ENCODE peak calls at places on chromosomes 3 and 15, in seven cellular contexts. R, V, T, F, W, Y and S are unnamed samples.

GRCh38 chr3:57863380-57863779 is 107.3 kb downstream of the SLMAP start:
- DNase-seq in F (no peak), R (no peak), Y (no peak), T (no peak), V (no peak), W (no peak), S (no peak)

GRCh38 chr3:182620715-182621434 is 172.4 kb upstream of the ATP11B start:
- DNase-seq in T (no peak), R (no peak), F (no peak), Y (no peak), W (no peak), V (no peak), S (no peak)

GRCh38 chr3:11757441-11757875 is 89.2 kb downstream of the TAMM41 start:
- DNase-seq in R (peak; percentile 54), T (no peak), Y (peak; percentile 23), W (peak; percentile 18), V (peak; percentile 57), F (peak; percentile 81), S (no peak)

GRCh38 chr15:52496776-52497470 is 31.8 kb downstream of the MYO5A start:
- DNase-seq in V (no peak), W (peak; percentile 12), R (peak; percentile 72), T (peak; percentile 62), F (peak; percentile 46), Y (peak; percentile 44), S (peak; percentile 37)

GRCh38 chr3:37218206-37218605 is 43.8 kb upstream of the LRRFIP2 start:
- DNase-seq in F (no peak), Y (no peak), R (no peak), W (no peak), V (no peak), T (no peak), S (no peak)

GRCh38 chr15:93171476-93171875 is 82.5 kb upstream of the RGMA start:
- DNase-seq in F (no peak), W (no peak), V (no peak), R (no peak), Y (no peak), T (no peak), S (no peak)

GRCh38 chr3:121482651-121483050 is 63.1 kb downstream of the POLQ start:
- DNase-seq in T (peak; percentile 49), V (peak; percentile 76), W (peak; percentile 12), R (peak; percentile 85), F (peak; percentile 81), Y (peak; percentile 34), S (peak; percentile 49)

GRCh38 chr3:123683146-123683545 is 98.3 kb upstream of the HACD2 start:
- DNase-seq in R (no peak), V (no peak), T (no peak), W (no peak), F (no peak), Y (no peak), S (no peak)

GRCh38 chr15:81893182-81893833 is 152.5 kb downstream of the MEX3B start:
- DNase-seq in F (no peak), W (no peak), T (no peak), Y (no peak), R (no peak), V (no peak), S (no peak)

GRCh38 chr3:32432711-32433530 is 41.3 kb downstream of the CMTM7 start:
- DNase-seq in W (no peak), Y (no peak), V (peak; percentile 51), T (no peak), R (peak; percentile 48), F (peak; percentile 54), S (no peak)

GRCh38 chr15:64246364-64247189 is 83.8 kb upstream of the PPIB start:
- DNase-seq in F (peak; percentile 87), W (peak; percentile 93), Y (peak; percentile 87), V (peak; percentile 90), R (peak; percentile 92), T (peak; percentile 37), S (peak; percentile 72)

GRCh38 chr15:81327526-81327925 is 3.6 kb upstream of the STARD5 start:
- DNase-seq in F (peak; percentile 91), W (peak; percentile 87), T (no peak), R (peak; percentile 89), Y (no peak), V (peak; percentile 98), S (peak; percentile 79)

GRCh38 chr3:46900007-46900292 is 22.4 kb downstream of the PTH1R start:
- DNase-seq in R (no peak), V (no peak), T (no peak), Y (no peak), W (no peak), F (no peak), S (no peak)

GRCh38 chr3:46898321-46899150 is 21.0 kb downstream of the PTH1R start:
- DNase-seq in T (no peak), V (no peak), Y (no peak), F (no peak), W (no peak), R (no peak), S (no peak)

GRCh38 chr3:46900356-46900755 is 22.8 kb downstream of the PTH1R start:
- DNase-seq in Y (no peak), T (no peak), F (no peak), V (no peak), W (no peak), R (no peak), S (no peak)

GRCh38 chr3:46897829-46898320 is 20.4 kb downstream of the PTH1R start:
- DNase-seq in T (no peak), F (no peak), Y (no peak), V (no peak), R (no peak), W (no peak), S (no peak)

DNA sequence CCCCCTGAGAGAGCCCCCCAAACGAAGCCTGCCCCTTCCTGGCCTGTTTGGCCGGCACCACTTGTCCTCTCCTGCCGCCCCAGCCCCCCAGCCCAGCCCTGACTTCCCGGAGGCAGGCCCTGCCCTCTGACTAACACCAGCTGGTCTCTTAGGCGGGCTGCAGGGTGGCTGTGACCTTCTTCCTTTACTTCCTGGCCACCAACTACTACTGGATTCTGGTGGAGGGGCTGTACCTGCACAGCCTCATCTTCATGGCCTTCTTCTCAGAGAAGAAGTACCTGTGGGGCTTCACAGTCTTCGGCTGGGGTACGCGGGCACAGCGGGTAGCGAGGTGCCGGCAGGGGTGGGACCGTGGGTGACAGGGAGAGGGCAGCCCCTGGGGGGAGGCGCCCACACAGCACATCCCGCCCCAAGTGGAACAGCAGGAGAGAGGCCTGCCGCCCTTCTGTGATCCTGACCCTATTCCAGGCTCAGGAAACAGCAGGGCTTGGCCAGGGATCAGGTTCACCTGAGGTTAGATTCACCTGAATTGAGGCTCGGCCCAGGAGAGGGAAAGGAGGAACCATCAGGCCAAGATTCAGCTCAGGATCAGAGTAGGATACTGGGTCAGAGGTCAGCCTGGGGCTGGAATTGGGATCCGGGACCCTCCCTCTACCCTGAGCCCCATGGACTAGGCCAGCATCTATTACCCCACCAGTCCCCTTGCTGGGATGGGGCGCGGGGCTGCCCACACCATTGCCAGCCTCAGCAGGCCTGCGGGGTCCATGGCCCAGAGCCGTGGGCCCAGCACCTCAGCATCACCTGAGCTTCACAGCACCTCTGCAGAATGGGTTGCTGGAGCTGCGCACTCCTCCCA is 21.9 kb downstream of the PTH1R start:
- DNase-seq in F (no peak), T (no peak), V (no peak), Y (no peak), R (no peak), W (no peak), S (no peak)
- H3K4me3 ChIP-seq in F (no peak overlapping the region), T (no peak overlapping the region), V (no peak overlapping the region), Y (no peak overlapping the region), R (no peak overlapping the region), W (no peak overlapping the region), S (peak overlapping the region; percentile 17)

GRCh38 chr15:26772588-26773484 is at the start of gene GABRB3:
- DNase-seq in V (peak; percentile 1), W (no peak), F (peak; percentile 8), Y (peak; percentile 72), R (peak; percentile 12), T (no peak), S (no peak)
- H3K4me3 ChIP-seq in V (no peak within 1 kb of the TSS), W (no peak within 1 kb of the TSS), F (no peak within 1 kb of the TSS), Y (peak within 1 kb of the TSS; percentile 84), R (no peak within 1 kb of the TSS), T (no peak within 1 kb of the TSS), S (peak within 1 kb of the TSS; percentile 32)

DNA sequence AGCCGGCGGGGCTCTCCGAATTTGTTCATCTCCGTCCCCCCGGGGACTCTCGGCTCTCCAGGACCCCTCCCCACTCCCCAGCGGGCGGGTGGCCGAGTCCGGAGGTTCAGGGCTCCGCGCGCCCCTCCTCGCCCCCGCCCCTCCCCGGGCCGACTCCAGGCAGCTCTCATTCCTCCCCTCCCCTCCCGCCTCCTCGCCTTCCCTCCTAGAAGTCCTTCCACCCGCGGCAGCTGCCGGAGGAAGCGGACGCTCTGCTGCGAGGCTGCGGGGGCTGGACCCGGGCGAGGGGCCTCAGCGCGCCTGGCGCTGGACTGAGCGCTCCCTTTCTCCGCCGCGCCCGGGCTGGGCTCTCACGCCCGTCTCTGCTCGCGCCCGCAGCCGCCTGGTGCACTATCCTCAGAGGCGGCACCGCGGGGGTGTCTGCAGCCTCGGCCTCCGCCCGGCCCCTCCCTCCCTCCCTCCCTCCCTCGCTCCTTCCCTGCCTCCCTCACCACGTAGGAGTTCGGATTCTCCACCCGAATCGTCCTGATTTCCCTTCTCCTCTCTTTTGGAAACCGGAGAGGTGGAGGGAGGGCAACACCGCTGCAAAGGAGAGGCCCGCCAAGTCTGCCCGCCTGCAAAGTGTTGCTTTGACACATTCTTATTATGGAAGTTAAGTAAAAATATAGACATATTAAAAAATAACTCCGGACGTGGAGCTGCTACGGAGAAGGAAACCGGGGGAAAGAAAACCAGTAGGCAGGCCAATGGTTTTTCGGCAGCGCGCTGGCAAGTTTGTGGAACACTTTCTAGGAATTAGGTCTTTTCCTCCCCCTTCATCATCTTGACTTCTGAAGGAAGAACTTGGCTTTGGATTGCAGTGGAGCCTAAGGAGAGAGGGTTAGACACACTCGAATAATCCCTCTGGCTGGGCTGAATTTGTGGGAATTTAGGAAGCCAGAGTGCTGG is at the start of gene ROBO2:
- DNase-seq in V (peak; percentile 23), F (peak; percentile 47), Y (no peak), W (peak; percentile 14), R (peak; percentile 49), T (no peak), S (no peak)
- H3K4me3 ChIP-seq in V (peak within 1 kb of the TSS; percentile 54), F (peak within 1 kb of the TSS; percentile 56), Y (peak within 1 kb of the TSS; percentile 29), W (peak within 1 kb of the TSS; percentile 58), R (peak within 1 kb of the TSS; percentile 66), T (no peak within 1 kb of the TSS), S (peak within 1 kb of the TSS; percentile 55)

GRCh38 chr15:85580914-85581313 is 200.5 kb downstream of the AKAP13 start:
- DNase-seq in W (no peak), R (peak; percentile 24), Y (peak; percentile 64), V (peak; percentile 37), T (no peak), F (no peak), S (no peak)

GRCh38 chr15:85582719-85583089 is 202.3 kb downstream of the AKAP13 start:
- DNase-seq in R (peak; percentile 66), V (peak; percentile 78), F (peak; percentile 58), W (no peak), Y (no peak), T (peak; percentile 98), S (no peak)

GRCh38 chr15:85582076-85582718 is 201.8 kb downstream of the AKAP13 start:
- DNase-seq in V (peak; percentile 41), Y (no peak), F (peak; percentile 53), T (peak; percentile 80), R (peak; percentile 84), W (no peak), S (no peak)

GRCh38 chr15:85579957-85580694 is 199.7 kb downstream of the AKAP13 start:
- DNase-seq in Y (peak; percentile 80), F (no peak), T (no peak), V (peak; percentile 46), W (no peak), R (peak; percentile 82), S (no peak)

DNA sequence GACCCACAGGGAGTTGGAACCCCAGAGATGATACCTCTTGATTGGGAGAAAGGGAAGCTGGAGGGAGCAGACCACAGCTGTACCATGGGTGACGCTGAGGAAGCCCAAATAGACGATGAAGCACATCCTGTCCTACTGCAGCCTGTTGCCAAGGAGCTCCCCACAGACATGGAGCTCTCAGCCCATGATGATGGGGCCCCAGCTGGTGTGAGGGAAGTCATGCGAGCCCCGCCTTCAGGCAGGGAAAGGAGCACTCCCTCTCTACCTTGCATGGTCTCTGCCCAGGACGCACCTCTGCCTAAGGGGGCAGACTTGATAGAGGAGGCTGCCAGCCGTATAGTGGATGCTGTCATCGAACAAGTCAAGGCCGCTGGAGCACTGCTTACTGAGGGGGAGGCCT is 201.1 kb downstream of the AKAP13 start:
- DNase-seq in F (no peak), R (no peak), W (no peak), Y (no peak), T (no peak), V (no peak), S (no peak)
- H3K4me3 ChIP-seq in F (no peak overlapping the region), R (no peak overlapping the region), W (no peak overlapping the region), Y (peak overlapping the region; percentile 48), T (no peak overlapping the region), V (no peak overlapping the region), S (no peak overlapping the region)